ENCODE peak calls at places on chromosomes 3 and 15, in six cellular contexts. D, Z, P, Y, R and K are unnamed samples.

GRCh38 chr3:126948980-126949535 is 33.9 kb upstream of the PLXNA1 start:
- DNase-seq in Z (no peak), D (no peak), R (no peak), Y (no peak), P (no peak), K (no peak)

GRCh38 chr3:15506571-15506970 is 14.9 kb downstream of the COLQ start:
- DNase-seq in Z (no peak), D (no peak), P (no peak), R (no peak), Y (no peak), K (no peak)

GRCh38 chr15:36361351-36361870 is 218.0 kb upstream of the CDIN1 start:
- DNase-seq in P (no peak), Y (no peak), Z (no peak), D (no peak), R (peak), K (peak)

GRCh38 chr3:149174901-149175300 is 45.5 kb downstream of the HPS3 start:
- DNase-seq in D (no peak), Y (no peak), R (peak), P (no peak), Z (no peak), K (peak)

GRCh38 chr3:194399166-194399565 is at the start of gene GP5:
- DNase-seq in Z (no peak), D (no peak), P (no peak), Y (no peak), R (no peak), K (no peak)

GRCh38 chr3:59327324-59327939 is 277.6 kb upstream of the CFAP20DC start:
- DNase-seq in P (no peak), D (no peak), Y (no peak), R (peak), Z (no peak), K (peak)

GRCh38 chr15:68208641-68209240 is 3.6 kb upstream of the CALML4 start:
- DNase-seq in R (no peak), Z (peak), D (no peak), Y (no peak), P (no peak), K (no peak)

GRCh38 chr3:53806182-53807116 is 39.8 kb downstream of the CHDH start:
- DNase-seq in P (no peak), R (peak), Z (no peak), D (no peak), Y (no peak), K (peak)

GRCh38 chr3:117059990-117060338 is 350.4 kb downstream of the TUSC7 start:
- DNase-seq in P (no peak), Y (no peak), D (no peak), Z (no peak), R (no peak), K (no peak)

GRCh38 chr3:172315401-172316091 is 132.7 kb downstream of the GHSR start:
- DNase-seq in Z (no peak), R (peak), P (no peak), Y (no peak), D (no peak), K (peak)

GRCh38 chr3:46693038-46693896 is at the start of gene ALS2CL:
- DNase-seq in D (peak), P (no peak), R (peak), Y (peak), Z (peak), K (no peak)

GRCh38 chr3:152322756-152323155 is 54.0 kb downstream of the MBNL1 start:
- DNase-seq in Z (no peak), D (no peak), Y (no peak), P (no peak), R (peak), K (no peak)

GRCh38 chr3:43872901-43873300 is 182.2 kb downstream of the ABHD5 start:
- DNase-seq in R (peak), P (no peak), D (no peak), Z (no peak), Y (no peak), K (peak)